ENCODE peak calls at places on chromosomes 2 and 18, in five cellular contexts. One of them, this sample, is unnamed.

GRCh38 chr2:100052645-100053044 is 89.7 kb downstream of the AFF3 start:
- DNase-seq in neural progenitor cell: no peak
- DNase-seq in IMR-90: no peak
- DNase-seq in spleen: no peak
- DNase-seq in cardiac muscle cell: no peak
- DNase-seq in this sample: no peak

GRCh38 chr2:71389379-71390072 is 57.9 kb downstream of the ZNF638 start:
- DNase-seq in neural progenitor cell: no peak
- DNase-seq in IMR-90: no peak
- DNase-seq in spleen: no peak
- DNase-seq in cardiac muscle cell: no peak
- DNase-seq in this sample: no peak

GRCh38 chr2:197240018-197240712 is 70.4 kb downstream of the ANKRD44 start:
- DNase-seq in neural progenitor cell: no peak
- DNase-seq in IMR-90: no peak
- DNase-seq in spleen: no peak
- DNase-seq in cardiac muscle cell: no peak
- DNase-seq in this sample: no peak

GRCh38 chr2:55138546-55139288 is 88.5 kb upstream of the RTN4 start:
- DNase-seq in neural progenitor cell: no peak
- DNase-seq in IMR-90: no peak
- DNase-seq in spleen: no peak
- DNase-seq in cardiac muscle cell: no peak
- DNase-seq in this sample: no peak

GRCh38 chr2:191319181-191319580 is 74.0 kb downstream of the MYO1B start:
- DNase-seq in neural progenitor cell: no peak
- DNase-seq in IMR-90: peak; percentile 78
- DNase-seq in spleen: no peak
- DNase-seq in cardiac muscle cell: no peak
- DNase-seq in this sample: peak; percentile 13

GRCh38 chr2:46850742-46851141 is 64.9 kb downstream of the MCFD2 start:
- DNase-seq in neural progenitor cell: no peak
- DNase-seq in IMR-90: peak; percentile 97
- DNase-seq in spleen: no peak
- DNase-seq in cardiac muscle cell: no peak
- DNase-seq in this sample: peak; percentile 93

GRCh38 chr2:120393456-120393855 is 47.5 kb downstream of the INHBB start:
- DNase-seq in neural progenitor cell: no peak
- DNase-seq in IMR-90: no peak
- DNase-seq in spleen: peak; percentile 50
- DNase-seq in cardiac muscle cell: no peak
- DNase-seq in this sample: no peak

GRCh38 chr2:195304310-195304709 is 352.7 kb upstream of the SLC39A10 start:
- DNase-seq in neural progenitor cell: peak; percentile 48
- DNase-seq in IMR-90: peak; percentile 2
- DNase-seq in spleen: no peak
- DNase-seq in cardiac muscle cell: no peak
- DNase-seq in this sample: peak; percentile 33

GRCh38 chr2:6526093-6526824 is 339.4 kb downstream of the CMPK2 start:
- DNase-seq in neural progenitor cell: peak; percentile 76
- DNase-seq in IMR-90: no peak
- DNase-seq in spleen: no peak
- DNase-seq in cardiac muscle cell: peak; percentile 65
- DNase-seq in this sample: no peak

GRCh38 chr2:161436411-161436810 is 20.3 kb downstream of the TBR1 start:
- DNase-seq in neural progenitor cell: no peak
- DNase-seq in IMR-90: peak; percentile 93
- DNase-seq in spleen: no peak
- DNase-seq in cardiac muscle cell: no peak
- DNase-seq in this sample: peak; percentile 95

GRCh38 chr2:199896617-199897016 is 14.5 kb upstream of the C2orf69 start:
- DNase-seq in neural progenitor cell: no peak
- DNase-seq in IMR-90: no peak
- DNase-seq in spleen: no peak
- DNase-seq in cardiac muscle cell: no peak
- DNase-seq in this sample: no peak

GRCh38 chr2:130963849-130964793 is 127.4 kb downstream of the ARHGEF4 start:
- DNase-seq in neural progenitor cell: peak; percentile 85
- DNase-seq in IMR-90: no peak
- DNase-seq in spleen: no peak
- DNase-seq in cardiac muscle cell: peak; percentile 74
- DNase-seq in this sample: peak; percentile 2

GRCh38 chr2:9004338-9005204 is 1.1 kb upstream of the MBOAT2 start:
- DNase-seq in neural progenitor cell: no peak
- DNase-seq in IMR-90: peak; percentile 36
- DNase-seq in spleen: no peak
- DNase-seq in cardiac muscle cell: no peak
- DNase-seq in this sample: peak; percentile 43

DNA sequence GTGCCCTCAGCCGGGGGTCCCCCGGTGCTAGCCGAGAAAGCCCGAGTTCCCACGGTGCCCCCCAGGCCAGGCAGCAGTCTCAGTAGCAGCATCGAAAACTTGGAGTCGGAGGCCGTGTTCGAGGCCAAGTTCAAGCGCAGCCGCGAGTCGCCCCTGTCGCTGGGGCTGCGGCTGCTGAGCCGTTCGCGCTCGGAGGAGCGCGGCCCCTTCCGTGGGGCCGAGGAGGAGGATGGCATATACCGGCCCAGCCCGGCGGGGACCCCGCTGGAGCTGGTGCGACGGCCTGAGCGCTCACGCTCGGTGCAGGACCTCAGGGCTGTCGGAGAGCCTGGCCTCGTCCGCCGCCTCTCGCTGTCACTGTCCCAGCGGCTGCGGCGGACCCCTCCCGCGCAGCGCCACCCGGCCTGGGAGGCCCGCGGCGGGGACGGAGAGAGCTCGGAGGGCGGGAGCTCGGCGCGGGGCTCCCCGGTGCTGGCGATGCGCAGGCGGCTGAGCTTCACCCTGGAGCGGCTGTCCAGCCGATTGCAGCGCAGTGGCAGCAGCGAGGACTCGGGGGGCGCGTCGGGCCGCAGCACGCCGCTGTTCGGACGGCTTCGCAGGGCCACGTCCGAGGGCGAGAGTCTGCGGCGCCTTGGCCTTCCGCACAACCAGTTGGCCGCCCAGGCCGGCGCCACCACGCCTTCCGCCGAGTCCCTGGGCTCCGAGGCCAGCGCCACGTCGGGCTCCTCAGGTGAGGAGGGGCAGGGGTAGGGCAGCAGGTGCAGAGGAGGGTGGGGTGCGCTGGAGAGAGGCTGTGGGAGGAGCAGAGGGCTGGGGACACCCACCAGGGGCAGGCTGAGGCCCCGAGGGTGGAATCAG is 14.1 kb upstream of the GMPPA start:
- DNase-seq in neural progenitor cell: peak; percentile 63
- DNase-seq in IMR-90: no peak
- DNase-seq in spleen: no peak
- DNase-seq in cardiac muscle cell: peak; percentile 67
- DNase-seq in this sample: no peak
- H3K4me3 ChIP-seq in neural progenitor cell: peak overlapping the region; percentile 35
- H3K4me3 ChIP-seq in IMR-90: no peak overlapping the region
- H3K4me3 ChIP-seq in spleen: peak overlapping the region; percentile 8
- H3K4me3 ChIP-seq in cardiac muscle cell: no peak overlapping the region
- H3K4me3 ChIP-seq in this sample: no peak overlapping the region

DNA sequence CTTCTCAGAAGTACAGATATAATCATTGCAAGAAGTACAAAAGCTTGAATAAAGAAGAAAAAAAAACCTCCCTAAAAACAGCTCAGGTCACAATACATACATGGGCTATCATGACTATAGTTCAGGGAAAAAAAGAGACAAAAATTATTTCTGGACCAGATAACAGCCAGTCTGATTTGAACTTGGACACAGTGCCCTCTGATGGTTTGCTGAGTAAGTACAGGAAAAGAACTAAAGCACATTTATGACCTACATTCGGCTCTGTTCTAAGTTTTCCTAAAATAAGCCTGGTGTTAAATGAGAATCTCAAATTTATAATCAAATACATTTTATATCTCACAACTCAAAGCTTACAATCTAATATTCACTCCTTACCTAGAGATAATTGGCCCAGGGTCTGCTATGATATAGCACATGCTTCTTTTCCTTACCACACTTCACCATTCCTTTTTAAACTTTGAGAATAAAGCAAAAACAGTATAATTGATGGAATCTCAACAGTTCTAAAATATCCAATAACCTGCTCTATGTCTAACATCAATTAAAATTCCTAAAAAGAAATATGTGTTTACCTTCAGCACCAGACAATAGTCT is 81.1 kb downstream of the RAPH1 start:
- DNase-seq in neural progenitor cell: peak; percentile 30
- DNase-seq in IMR-90: peak; percentile 72
- DNase-seq in spleen: no peak
- DNase-seq in cardiac muscle cell: peak; percentile 55
- DNase-seq in this sample: peak; percentile 80
- TF ChIP-seq CTCF in neural progenitor cell: peak; percentile 82
- TF ChIP-seq CTCF in IMR-90: peak; percentile 76
- TF ChIP-seq CTCF in spleen: peak; percentile 16
- TF ChIP-seq CTCF in cardiac muscle cell: peak; percentile 75
- TF ChIP-seq CTCF in this sample: peak; percentile 59

GRCh38 chr18:25164837-25165791 is 186.9 kb downstream of the ZNF521 start:
- DNase-seq in neural progenitor cell: no peak
- DNase-seq in IMR-90: peak; percentile 84
- DNase-seq in spleen: no peak
- DNase-seq in cardiac muscle cell: peak; percentile 43
- DNase-seq in this sample: peak; percentile 11
- H3K4me3 ChIP-seq in neural progenitor cell: no peak overlapping the region
- H3K4me3 ChIP-seq in IMR-90: peak overlapping the region; percentile 29
- H3K4me3 ChIP-seq in spleen: peak overlapping the region; percentile 27
- H3K4me3 ChIP-seq in cardiac muscle cell: no peak overlapping the region
- H3K4me3 ChIP-seq in this sample: peak overlapping the region; percentile 2

GRCh38 chr2:158624071-158624470 is 167.3 kb downstream of the PKP4 start:
- DNase-seq in neural progenitor cell: no peak
- DNase-seq in IMR-90: no peak
- DNase-seq in spleen: no peak
- DNase-seq in cardiac muscle cell: no peak
- DNase-seq in this sample: no peak

GRCh38 chr2:158619496-158619895 is 162.7 kb downstream of the PKP4 start:
- DNase-seq in neural progenitor cell: peak; percentile 7
- DNase-seq in IMR-90: peak; percentile 57
- DNase-seq in spleen: no peak
- DNase-seq in cardiac muscle cell: no peak
- DNase-seq in this sample: peak; percentile 70

GRCh38 chr2:158616480-158616879 is 159.7 kb downstream of the PKP4 start:
- DNase-seq in neural progenitor cell: no peak
- DNase-seq in IMR-90: no peak
- DNase-seq in spleen: no peak
- DNase-seq in cardiac muscle cell: no peak
- DNase-seq in this sample: no peak

GRCh38 chr2:158620656-158621055 is 163.9 kb downstream of the PKP4 start:
- DNase-seq in neural progenitor cell: no peak
- DNase-seq in IMR-90: no peak
- DNase-seq in spleen: no peak
- DNase-seq in cardiac muscle cell: no peak
- DNase-seq in this sample: no peak

DNA sequence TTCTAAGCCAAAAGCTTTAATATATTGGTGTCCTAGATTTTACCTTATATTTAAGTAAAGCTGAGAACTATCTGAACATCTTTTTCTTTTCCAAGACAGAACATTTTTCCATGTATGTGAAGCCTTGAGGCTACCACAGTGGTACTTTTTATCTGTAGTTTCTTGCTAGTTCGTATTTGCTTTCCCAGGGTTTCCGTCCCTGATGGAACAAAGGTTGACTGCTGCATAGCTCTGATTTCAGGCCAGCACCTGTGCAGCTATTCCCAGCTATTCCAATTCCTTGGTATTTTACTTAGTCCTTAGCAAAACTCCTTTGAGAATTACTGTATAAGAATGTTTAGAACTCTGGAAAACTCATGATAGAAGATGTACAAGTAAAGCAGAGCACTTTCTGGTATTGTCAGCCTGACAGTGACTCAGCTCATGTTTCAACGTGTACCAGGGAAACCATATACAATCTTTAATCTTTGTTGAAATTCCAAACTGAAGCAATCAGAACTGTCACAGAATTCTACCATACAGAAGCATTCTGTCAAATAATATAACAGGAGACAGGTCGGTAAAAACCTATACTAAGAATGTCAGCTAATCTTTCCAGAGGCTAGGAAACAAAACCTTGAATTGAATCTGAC is 162.2 kb downstream of the PKP4 start:
- DNase-seq in neural progenitor cell: no peak
- DNase-seq in IMR-90: peak; percentile 47
- DNase-seq in spleen: no peak
- DNase-seq in cardiac muscle cell: no peak
- DNase-seq in this sample: no peak
- TF ChIP-seq CTCF in neural progenitor cell: no peak
- TF ChIP-seq CTCF in IMR-90: no peak
- TF ChIP-seq CTCF in spleen: no peak
- TF ChIP-seq CTCF in cardiac muscle cell: no peak
- TF ChIP-seq CTCF in this sample: no peak

GRCh38 chr2:74516650-74517049 is 2.4 kb downstream of the TLX2 start:
- DNase-seq in neural progenitor cell: no peak
- DNase-seq in IMR-90: no peak
- DNase-seq in spleen: no peak
- DNase-seq in cardiac muscle cell: no peak
- DNase-seq in this sample: no peak
- H3K4me3 ChIP-seq in neural progenitor cell: no peak overlapping the region
- H3K4me3 ChIP-seq in IMR-90: no peak overlapping the region
- H3K4me3 ChIP-seq in spleen: peak overlapping the region; percentile 44
- H3K4me3 ChIP-seq in cardiac muscle cell: no peak overlapping the region
- H3K4me3 ChIP-seq in this sample: no peak overlapping the region

DNA sequence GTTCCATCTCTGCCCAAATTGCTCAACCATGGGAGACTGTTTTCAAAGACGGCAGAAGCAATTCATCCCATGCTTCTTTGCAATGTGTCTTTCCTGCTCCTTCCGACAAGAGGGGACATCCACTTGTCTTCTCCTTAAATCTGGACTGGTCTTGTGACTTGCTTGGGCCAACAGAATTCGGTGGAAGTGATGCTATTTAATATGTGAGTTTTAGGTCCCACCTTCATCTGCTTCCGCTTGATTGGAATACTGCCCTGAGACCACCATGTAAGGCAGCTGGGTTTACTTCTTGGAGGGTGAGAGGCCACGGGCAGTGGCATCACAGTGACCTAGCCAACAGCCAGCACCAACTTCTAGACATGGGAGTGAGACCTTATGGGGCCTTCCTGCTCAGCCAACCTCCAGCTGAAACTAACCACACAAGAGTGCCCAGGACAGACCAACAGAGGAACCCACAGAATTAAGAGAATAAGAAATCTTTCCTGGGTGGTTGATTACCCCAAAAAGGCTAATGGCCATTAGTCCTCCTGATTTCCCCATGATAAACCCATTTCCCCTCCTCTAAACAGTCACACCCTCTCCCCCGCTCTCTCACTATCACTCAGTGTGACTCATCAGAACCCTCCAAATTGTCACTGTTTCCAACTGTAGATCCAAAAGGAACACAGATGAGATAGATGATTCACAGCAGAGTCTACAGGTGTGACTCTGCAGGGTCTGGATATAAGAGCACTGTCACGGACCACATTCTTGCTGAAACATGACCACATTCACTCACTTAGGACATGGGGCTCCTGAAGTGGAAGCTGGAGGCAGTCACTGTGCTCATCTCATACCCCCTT is 16.2 kb upstream of the RHOB start:
- DNase-seq in neural progenitor cell: no peak
- DNase-seq in IMR-90: peak; percentile 49
- DNase-seq in spleen: no peak
- DNase-seq in cardiac muscle cell: no peak
- DNase-seq in this sample: no peak
- TF ChIP-seq CTCF in neural progenitor cell: no peak
- TF ChIP-seq CTCF in IMR-90: no peak
- TF ChIP-seq CTCF in spleen: no peak
- TF ChIP-seq CTCF in cardiac muscle cell: no peak
- TF ChIP-seq CTCF in this sample: no peak

This sample was measured in cardiac fibroblast.